ENCODE peak calls at places on chromosomes 5 and 9, in six cellular contexts. R is tibial nerve; F is Peyer's patch; Z is heart right ventricle; U is IMR-90; A is effector memory CD4-positive, alpha-beta T cell. G is an unnamed sample.

GRCh38 chr5:10301842-10302610 is 5.7 kb downstream of the CMBL start:
- DNase-seq in Z (peak; percentile 85), A (no peak), F (peak; percentile 94), U (no peak), R (no peak), G (no peak)

GRCh38 chr9:69056416-69056815 is 20.9 kb downstream of the FXN start:
- DNase-seq in A (no peak), R (no peak), F (no peak), U (no peak), Z (no peak), G (no peak)

GRCh38 chr5:113518884-113519283 is 5.4 kb downstream of the YTHDC2 start:
- DNase-seq in R (no peak), U (no peak), A (no peak), F (no peak), Z (no peak), G (no peak)

GRCh38 chr5:24850911-24851310 is 206.1 kb upstream of the CDH10 start:
- DNase-seq in A (no peak), R (no peak), Z (no peak), F (no peak), U (no peak), G (no peak)

GRCh38 chr9:124297553-124297905 is 39.8 kb downstream of the NEK6 start:
- DNase-seq in Z (peak; percentile 90), U (peak; percentile 96), A (no peak), F (peak; percentile 55), R (peak; percentile 63), G (no peak)

GRCh38 chr9:1018121-1018520 is 32.0 kb upstream of the DMRT2 start:
- DNase-seq in U (no peak), A (no peak), F (no peak), Z (no peak), R (no peak), G (no peak)

GRCh38 chr5:159038907-159039306 is 60.8 kb downstream of the EBF1 start:
- DNase-seq in R (no peak), Z (no peak), F (no peak), A (no peak), U (peak; percentile 90), G (no peak)

GRCh38 chr9:8534828-8535227 is 735.2 kb upstream of the DMAC1 start:
- DNase-seq in Z (no peak), A (no peak), R (no peak), U (no peak), F (no peak), G (no peak)

GRCh38 chr5:13276143-13276542 is 668.3 kb downstream of the DNAH5 start:
- DNase-seq in A (no peak), R (no peak), U (no peak), Z (no peak), F (no peak), G (no peak)

GRCh38 chr5:112880219-112880964 is 19.3 kb downstream of the SRP19 start:
- DNase-seq in A (no peak), F (no peak), R (no peak), U (no peak), Z (no peak), G (no peak)

GRCh38 chr9:137761032-137761431 is 116.5 kb upstream of the CACNA1B start:
- DNase-seq in R (no peak), U (no peak), Z (no peak), A (no peak), F (peak; percentile 39), G (no peak)

GRCh38 chr5:39175273-39175955 is 43.9 kb downstream of the FYB1 start:
- DNase-seq in U (no peak), F (no peak), Z (no peak), A (no peak), R (no peak), G (no peak)

DNA sequence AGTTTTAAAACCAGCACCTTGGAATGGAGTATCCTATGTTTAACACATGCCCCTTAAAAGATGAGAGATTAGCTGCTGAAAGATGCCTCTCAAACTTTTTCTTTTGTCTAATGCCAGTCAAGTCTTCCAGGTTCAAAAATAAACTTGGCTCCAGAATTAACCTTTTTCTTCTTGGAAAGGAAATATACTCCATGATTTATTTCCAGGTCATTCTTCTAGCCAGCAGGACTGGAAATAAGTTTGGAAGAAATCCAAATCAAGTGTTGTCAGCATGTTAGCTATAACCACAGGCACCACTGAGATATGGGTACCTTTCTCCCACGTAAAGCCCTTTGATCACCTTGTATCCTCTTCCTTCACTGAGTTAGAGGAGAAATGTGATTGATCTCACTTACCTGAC is 56.1 kb downstream of the NLN start:
- DNase-seq in U (no peak), Z (no peak), A (no peak), R (no peak), F (no peak), G (no peak)
- H3K36me3 ChIP-seq in U (peaks cover 8% of the 10 kb centered on the region), Z (peaks cover 16% of the 10 kb centered on the region), A (no peaks in the 10 kb centered on the region), R (no peaks in the 10 kb centered on the region), F (no peaks in the 10 kb centered on the region), G (no peaks in the 10 kb centered on the region)

GRCh38 chr5:104361932-104362331 is 799.3 kb upstream of the NUDT12 start:
- DNase-seq in R (no peak), Z (no peak), A (no peak), U (no peak), F (no peak), G (no peak)
- H3K27ac ChIP-seq in R (no peak overlapping the region), Z (no peak overlapping the region), A (no peak overlapping the region), U (no peak overlapping the region), F (no peak overlapping the region), G (no peak overlapping the region)

GRCh38 chr9:38061326-38061947 is 7.6 kb downstream of the SHB start:
- DNase-seq in R (no peak), U (no peak), F (no peak), A (no peak), Z (no peak), G (no peak)
- H3K4me3 ChIP-seq in R (no peak overlapping the region), U (no peak overlapping the region), F (no peak overlapping the region), A (no peak overlapping the region), Z (no peak overlapping the region), G (no peak overlapping the region)

GRCh38 chr9:34102796-34103195 is 23.7 kb downstream of the DCAF12 start:
- DNase-seq in Z (no peak), U (no peak), A (no peak), R (no peak), F (no peak), G (no peak)

GRCh38 chr9:34093578-34093977 is 32.9 kb downstream of the DCAF12 start:
- DNase-seq in U (no peak), Z (no peak), R (no peak), F (no peak), A (no peak), G (no peak)

GRCh38 chr9:34097865-34098264 is 28.6 kb downstream of the DCAF12 start:
- DNase-seq in F (no peak), R (no peak), Z (no peak), A (no peak), U (no peak), G (no peak)

GRCh38 chr9:34096751-34097150 is 29.7 kb downstream of the DCAF12 start:
- DNase-seq in F (no peak), Z (no peak), R (no peak), U (no peak), A (no peak), G (no peak)

DNA sequence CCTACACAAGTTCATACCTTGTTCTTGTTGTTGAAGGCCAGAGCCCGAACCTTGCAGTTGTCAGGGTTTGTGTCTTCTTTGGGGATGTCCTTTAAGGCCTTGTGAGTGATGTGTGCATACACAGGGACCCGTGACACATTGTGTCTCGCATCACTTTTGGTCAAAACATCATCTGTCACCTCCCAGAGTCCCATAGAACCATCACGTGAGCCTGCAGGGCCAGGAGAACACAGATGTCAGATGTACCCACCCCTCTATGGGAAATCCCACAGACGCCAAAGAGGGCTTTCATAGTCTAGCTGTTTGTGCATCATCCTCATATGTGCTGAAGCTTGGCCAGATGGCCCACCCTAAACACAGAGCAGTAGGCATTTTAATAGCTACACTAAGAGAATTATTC is 28.2 kb downstream of the DCAF12 start:
- DNase-seq in Z (no peak), A (no peak), F (no peak), R (no peak), U (no peak), G (no peak)
- H3K36me3 ChIP-seq in Z (peaks cover 99% of the 10 kb centered on the region), A (peaks cover 75% of the 10 kb centered on the region), F (no peaks in the 10 kb centered on the region), R (peaks cover 21% of the 10 kb centered on the region), U (peaks cover 52% of the 10 kb centered on the region), G (peaks cover 54% of the 10 kb centered on the region)

DNA sequence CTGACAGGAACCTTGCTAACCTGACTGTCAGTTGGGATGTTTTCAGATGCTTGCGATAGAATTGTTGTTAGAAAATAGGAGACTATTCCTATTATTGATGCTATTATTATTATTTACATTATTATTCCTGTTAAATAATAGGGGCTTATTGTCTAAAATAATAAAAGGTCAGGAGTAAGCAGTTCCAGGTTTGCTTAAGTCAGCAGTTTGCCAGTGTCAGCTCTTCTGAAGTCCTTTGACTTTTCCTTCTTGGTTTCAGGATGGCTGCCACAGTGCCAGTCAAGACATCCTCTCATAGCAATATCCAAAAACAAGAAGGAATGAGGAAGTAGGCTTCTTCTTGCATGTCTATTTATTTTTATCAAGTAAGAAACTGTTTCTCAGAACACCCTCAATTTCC is 141.7 kb upstream of the MARCHF11 start:
- DNase-seq in U (no peak), R (no peak), F (no peak), Z (no peak), A (no peak), G (no peak)
- H3K27ac ChIP-seq in U (no peak overlapping the region), R (no peak overlapping the region), F (no peak overlapping the region), Z (no peak overlapping the region), A (no peak overlapping the region), G (no peak overlapping the region)

DNA sequence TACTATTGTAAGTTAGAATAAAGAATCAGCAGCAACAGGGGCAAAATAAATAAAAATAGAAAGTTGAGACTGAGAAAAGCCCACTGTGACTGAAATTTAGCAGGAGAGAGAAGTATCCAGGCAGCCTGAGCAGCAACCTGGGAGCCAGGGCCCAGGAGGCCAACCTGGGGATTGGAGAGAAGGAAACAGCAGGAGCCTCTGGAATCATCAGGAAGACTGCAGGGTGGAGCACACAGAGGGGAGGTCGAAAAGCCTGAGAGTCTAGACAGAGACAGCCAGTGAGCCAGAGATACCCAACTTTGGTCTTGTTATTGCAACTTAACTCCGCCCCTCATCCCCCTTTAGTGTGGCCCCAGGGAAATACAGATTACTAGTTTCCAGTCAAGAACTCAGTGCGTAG is 98.6 kb downstream of the SLC1A3 start:
- DNase-seq in F (no peak), Z (no peak), U (no peak), A (no peak), R (no peak), G (no peak)
- H3K4me3 ChIP-seq in F (no peak overlapping the region), Z (no peak overlapping the region), U (no peak overlapping the region), A (no peak overlapping the region), R (no peak overlapping the region), G (no peak overlapping the region)